ENCODE peak calls at places on chromosomes 2 and 18, in seven cellular contexts. One of them, this sample, is unnamed.

GRCh38 chr18:48882379-48882778 is 68.4 kb downstream of the SMAD7 start:
- DNase-seq in dorsolateral prefrontal cortex: no peak
- DNase-seq in SJSA1: no peak
- DNase-seq in kidney: no peak
- DNase-seq in A673: no peak
- DNase-seq in tibial artery: no peak
- DNase-seq in neuronal stem cell: no peak
- DNase-seq in this sample: no peak

GRCh38 chr2:11945139-11946126 is 199.0 kb downstream of the LPIN1 start:
- DNase-seq in dorsolateral prefrontal cortex: no peak
- DNase-seq in tibial artery: no peak
- DNase-seq in SJSA1: no peak
- DNase-seq in neuronal stem cell: no peak
- DNase-seq in A673: no peak
- DNase-seq in kidney: no peak
- DNase-seq in this sample: no peak

GRCh38 chr18:68418881-68419280 is 296.0 kb downstream of the TMX3 start:
- DNase-seq in A673: no peak
- DNase-seq in neuronal stem cell: no peak
- DNase-seq in tibial artery: no peak
- DNase-seq in SJSA1: no peak
- DNase-seq in dorsolateral prefrontal cortex: no peak
- DNase-seq in kidney: no peak
- DNase-seq in this sample: peak; percentile 78

GRCh38 chr18:41881285-41881684 is 73.7 kb upstream of the PIK3C3 start:
- DNase-seq in A673: no peak
- DNase-seq in kidney: no peak
- DNase-seq in tibial artery: no peak
- DNase-seq in SJSA1: no peak
- DNase-seq in neuronal stem cell: no peak
- DNase-seq in dorsolateral prefrontal cortex: no peak
- DNase-seq in this sample: no peak

GRCh38 chr2:62189196-62189595 is 6.7 kb upstream of the B3GNT2 start:
- DNase-seq in dorsolateral prefrontal cortex: no peak
- DNase-seq in neuronal stem cell: no peak
- DNase-seq in kidney: no peak
- DNase-seq in tibial artery: no peak
- DNase-seq in A673: no peak
- DNase-seq in SJSA1: no peak
- DNase-seq in this sample: no peak

GRCh38 chr18:49444599-49444998 is 15.8 kb downstream of the DYM start:
- DNase-seq in A673: no peak
- DNase-seq in kidney: no peak
- DNase-seq in tibial artery: no peak
- DNase-seq in SJSA1: no peak
- DNase-seq in neuronal stem cell: no peak
- DNase-seq in dorsolateral prefrontal cortex: no peak
- DNase-seq in this sample: no peak

GRCh38 chr2:29535188-29535587 is 386.2 kb downstream of the ALK start:
- DNase-seq in A673: no peak
- DNase-seq in kidney: no peak
- DNase-seq in SJSA1: no peak
- DNase-seq in neuronal stem cell: no peak
- DNase-seq in dorsolateral prefrontal cortex: no peak
- DNase-seq in tibial artery: no peak
- DNase-seq in this sample: no peak

GRCh38 chr2:4883375-4883774 is 808.8 kb upstream of the SOX11 start:
- DNase-seq in tibial artery: no peak
- DNase-seq in dorsolateral prefrontal cortex: no peak
- DNase-seq in neuronal stem cell: no peak
- DNase-seq in SJSA1: no peak
- DNase-seq in kidney: no peak
- DNase-seq in A673: no peak
- DNase-seq in this sample: no peak

GRCh38 chr2:120231974-120232635 is 8.9 kb upstream of the TMEM185B start:
- DNase-seq in neuronal stem cell: no peak
- DNase-seq in A673: no peak
- DNase-seq in kidney: peak; percentile 53
- DNase-seq in tibial artery: peak; percentile 59
- DNase-seq in dorsolateral prefrontal cortex: no peak
- DNase-seq in SJSA1: peak; percentile 38
- DNase-seq in this sample: peak; percentile 39

GRCh38 chr2:105521176-105521575 is 122.3 kb upstream of the FHL2 start:
- DNase-seq in dorsolateral prefrontal cortex: no peak
- DNase-seq in SJSA1: peak; percentile 58
- DNase-seq in A673: peak; percentile 7
- DNase-seq in neuronal stem cell: peak; percentile 8
- DNase-seq in kidney: no peak
- DNase-seq in tibial artery: no peak
- DNase-seq in this sample: no peak

GRCh38 chr2:179876266-179876665 is 14.9 kb upstream of the ZNF385B start:
- DNase-seq in A673: no peak
- DNase-seq in tibial artery: no peak
- DNase-seq in neuronal stem cell: no peak
- DNase-seq in kidney: no peak
- DNase-seq in SJSA1: no peak
- DNase-seq in dorsolateral prefrontal cortex: no peak
- DNase-seq in this sample: no peak

GRCh38 chr2:187499941-187500532 is 52.0 kb upstream of the CALCRL start:
- DNase-seq in kidney: no peak
- DNase-seq in tibial artery: no peak
- DNase-seq in SJSA1: peak; percentile 46
- DNase-seq in dorsolateral prefrontal cortex: no peak
- DNase-seq in neuronal stem cell: peak; percentile 54
- DNase-seq in A673: peak; percentile 80
- DNase-seq in this sample: peak; percentile 8

GRCh38 chr2:227163998-227164744 is at the start of the genes COL4A3 and COL4A4:
- DNase-seq in neuronal stem cell: peak; percentile 31
- DNase-seq in tibial artery: peak; percentile 78
- DNase-seq in kidney: peak; percentile 94
- DNase-seq in SJSA1: no peak
- DNase-seq in A673: peak; percentile 28
- DNase-seq in dorsolateral prefrontal cortex: no peak
- DNase-seq in this sample: no peak

GRCh38 chr2:227163445-227163997 is 484 bp downstream of the COL4A4 start:
- DNase-seq in dorsolateral prefrontal cortex: no peak
- DNase-seq in tibial artery: no peak
- DNase-seq in kidney: peak; percentile 79
- DNase-seq in SJSA1: no peak
- DNase-seq in A673: no peak
- DNase-seq in neuronal stem cell: no peak
- DNase-seq in this sample: no peak

GRCh38 chr2:227164745-227165350 is 424 bp downstream of the COL4A3 start:
- DNase-seq in A673: no peak
- DNase-seq in tibial artery: no peak
- DNase-seq in kidney: peak; percentile 75
- DNase-seq in neuronal stem cell: peak; percentile 17
- DNase-seq in dorsolateral prefrontal cortex: no peak
- DNase-seq in SJSA1: no peak
- DNase-seq in this sample: no peak

GRCh38 chr2:227161947-227162346 is 2.1 kb downstream of the COL4A4 start:
- DNase-seq in neuronal stem cell: no peak
- DNase-seq in A673: no peak
- DNase-seq in dorsolateral prefrontal cortex: no peak
- DNase-seq in tibial artery: no peak
- DNase-seq in kidney: no peak
- DNase-seq in SJSA1: no peak
- DNase-seq in this sample: no peak

GRCh38 chr2:227160164-227160563 is 3.8 kb downstream of the COL4A4 start:
- DNase-seq in SJSA1: no peak
- DNase-seq in A673: no peak
- DNase-seq in neuronal stem cell: no peak
- DNase-seq in tibial artery: no peak
- DNase-seq in dorsolateral prefrontal cortex: no peak
- DNase-seq in kidney: no peak
- DNase-seq in this sample: no peak
- H3K27ac ChIP-seq in SJSA1: no peak overlapping the region
- H3K27ac ChIP-seq in A673: no peak overlapping the region
- H3K27ac ChIP-seq in neuronal stem cell: no peak overlapping the region
- H3K27ac ChIP-seq in tibial artery: no peak overlapping the region
- H3K27ac ChIP-seq in dorsolateral prefrontal cortex: no peak overlapping the region
- H3K27ac ChIP-seq in kidney: no peak overlapping the region
- H3K27ac ChIP-seq in this sample: no peak overlapping the region

GRCh38 chr2:46816151-46816845 is 99.3 kb downstream of the MCFD2 start:
- DNase-seq in neuronal stem cell: no peak
- DNase-seq in dorsolateral prefrontal cortex: no peak
- DNase-seq in kidney: no peak
- DNase-seq in A673: no peak
- DNase-seq in tibial artery: peak; percentile 56
- DNase-seq in SJSA1: no peak
- DNase-seq in this sample: no peak

GRCh38 chr2:46816846-46817726 is 98.5 kb downstream of the MCFD2 start:
- DNase-seq in tibial artery: peak; percentile 65
- DNase-seq in neuronal stem cell: no peak
- DNase-seq in dorsolateral prefrontal cortex: no peak
- DNase-seq in A673: no peak
- DNase-seq in SJSA1: no peak
- DNase-seq in kidney: no peak
- DNase-seq in this sample: no peak

GRCh38 chr2:46821600-46821999 is 94.0 kb downstream of the MCFD2 start:
- DNase-seq in neuronal stem cell: no peak
- DNase-seq in A673: no peak
- DNase-seq in SJSA1: no peak
- DNase-seq in dorsolateral prefrontal cortex: no peak
- DNase-seq in tibial artery: peak; percentile 31
- DNase-seq in kidney: no peak
- DNase-seq in this sample: no peak

GRCh38 chr2:46818141-46818552 is 97.5 kb downstream of the MCFD2 start:
- DNase-seq in SJSA1: no peak
- DNase-seq in A673: no peak
- DNase-seq in kidney: peak; percentile 93
- DNase-seq in tibial artery: peak; percentile 97
- DNase-seq in dorsolateral prefrontal cortex: no peak
- DNase-seq in neuronal stem cell: no peak
- DNase-seq in this sample: no peak

GRCh38 chr2:46818819-46819218 is 96.8 kb downstream of the MCFD2 start:
- DNase-seq in SJSA1: no peak
- DNase-seq in A673: no peak
- DNase-seq in dorsolateral prefrontal cortex: no peak
- DNase-seq in neuronal stem cell: no peak
- DNase-seq in tibial artery: peak; percentile 62
- DNase-seq in kidney: no peak
- DNase-seq in this sample: no peak
- H3K27ac ChIP-seq in SJSA1: no peak overlapping the region
- H3K27ac ChIP-seq in A673: no peak overlapping the region
- H3K27ac ChIP-seq in dorsolateral prefrontal cortex: no peak overlapping the region
- H3K27ac ChIP-seq in neuronal stem cell: no peak overlapping the region
- H3K27ac ChIP-seq in tibial artery: peak overlapping the region; percentile 90
- H3K27ac ChIP-seq in kidney: no peak overlapping the region
- H3K27ac ChIP-seq in this sample: no peak overlapping the region

GRCh38 chr2:176102309-176102866 is 2.8 kb downstream of the HOXD12 start:
- DNase-seq in dorsolateral prefrontal cortex: no peak
- DNase-seq in A673: no peak
- DNase-seq in neuronal stem cell: no peak
- DNase-seq in kidney: no peak
- DNase-seq in SJSA1: no peak
- DNase-seq in tibial artery: no peak
- DNase-seq in this sample: no peak

GRCh38 chr2:176105078-176105726 is 1.9 kb upstream of the HOXD11 start:
- DNase-seq in dorsolateral prefrontal cortex: no peak
- DNase-seq in kidney: peak; percentile 87
- DNase-seq in tibial artery: no peak
- DNase-seq in SJSA1: no peak
- DNase-seq in neuronal stem cell: no peak
- DNase-seq in A673: peak; percentile 86
- DNase-seq in this sample: no peak

GRCh38 chr2:176104338-176105077 is 2.6 kb upstream of the HOXD11 start:
- DNase-seq in neuronal stem cell: no peak
- DNase-seq in kidney: peak; percentile 80
- DNase-seq in tibial artery: no peak
- DNase-seq in dorsolateral prefrontal cortex: no peak
- DNase-seq in SJSA1: no peak
- DNase-seq in A673: peak; percentile 84
- DNase-seq in this sample: peak; percentile 49

GRCh38 chr2:176101862-176102261 is 2.3 kb downstream of the HOXD12 start:
- DNase-seq in tibial artery: no peak
- DNase-seq in dorsolateral prefrontal cortex: no peak
- DNase-seq in neuronal stem cell: no peak
- DNase-seq in kidney: no peak
- DNase-seq in SJSA1: no peak
- DNase-seq in A673: no peak
- DNase-seq in this sample: no peak

GRCh38 chr2:176103634-176104337 is 3.3 kb upstream of the HOXD11 start:
- DNase-seq in kidney: peak; percentile 76
- DNase-seq in dorsolateral prefrontal cortex: no peak
- DNase-seq in SJSA1: no peak
- DNase-seq in tibial artery: no peak
- DNase-seq in neuronal stem cell: no peak
- DNase-seq in A673: peak; percentile 75
- DNase-seq in this sample: no peak
- H3K27ac ChIP-seq in kidney: no peak overlapping the region
- H3K27ac ChIP-seq in dorsolateral prefrontal cortex: no peak overlapping the region
- H3K27ac ChIP-seq in SJSA1: no peak overlapping the region
- H3K27ac ChIP-seq in tibial artery: no peak overlapping the region
- H3K27ac ChIP-seq in neuronal stem cell: no peak overlapping the region
- H3K27ac ChIP-seq in A673: peak overlapping the region; percentile 94
- H3K27ac ChIP-seq in this sample: no peak overlapping the region

GRCh38 chr2:235610696-235611257 is 116.9 kb downstream of the AGAP1 start:
- DNase-seq in dorsolateral prefrontal cortex: no peak
- DNase-seq in neuronal stem cell: no peak
- DNase-seq in kidney: no peak
- DNase-seq in SJSA1: no peak
- DNase-seq in A673: no peak
- DNase-seq in tibial artery: no peak
- DNase-seq in this sample: no peak
- H3K27ac ChIP-seq in dorsolateral prefrontal cortex: peak overlapping the region; percentile 94
- H3K27ac ChIP-seq in neuronal stem cell: no peak overlapping the region
- H3K27ac ChIP-seq in kidney: no peak overlapping the region
- H3K27ac ChIP-seq in SJSA1: no peak overlapping the region
- H3K27ac ChIP-seq in A673: no peak overlapping the region
- H3K27ac ChIP-seq in tibial artery: no peak overlapping the region
- H3K27ac ChIP-seq in this sample: no peak overlapping the region

DNA sequence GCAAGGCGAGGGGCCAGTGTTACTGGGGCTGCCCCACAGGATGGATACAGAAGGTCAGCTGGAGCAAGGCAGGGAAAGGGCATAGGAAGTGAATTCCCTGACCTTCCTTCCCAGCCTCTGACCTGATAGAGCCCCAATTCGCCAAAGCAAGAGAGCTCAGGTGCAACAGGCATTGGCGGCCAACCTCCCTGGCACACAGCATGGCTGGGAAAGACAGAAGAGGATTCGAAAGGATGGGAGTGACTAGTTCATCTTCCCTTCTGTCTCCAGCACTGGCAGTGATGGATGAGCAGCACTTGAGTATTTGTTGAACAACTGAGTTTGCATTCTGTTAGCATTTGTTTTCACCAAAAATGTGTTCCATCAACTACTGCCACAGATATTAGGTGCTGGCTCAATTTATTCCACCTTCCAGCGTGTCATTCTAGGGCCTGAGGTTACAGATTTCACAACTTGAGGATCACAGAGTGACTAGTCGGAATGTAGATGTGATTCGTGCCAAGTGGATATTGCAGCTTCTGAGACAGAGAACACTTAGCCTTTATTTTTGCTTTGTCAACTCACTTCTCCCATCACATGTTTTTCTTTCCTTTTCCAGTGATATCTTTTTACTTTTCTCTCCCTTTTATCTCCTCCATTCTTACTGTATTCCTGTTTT is 6.2 kb downstream of the COPS8 start:
- DNase-seq in neuronal stem cell: no peak
- DNase-seq in tibial artery: no peak
- DNase-seq in A673: no peak
- DNase-seq in dorsolateral prefrontal cortex: no peak
- DNase-seq in kidney: no peak
- DNase-seq in SJSA1: no peak
- DNase-seq in this sample: no peak
- H3K27ac ChIP-seq in neuronal stem cell: no peak overlapping the region
- H3K27ac ChIP-seq in tibial artery: no peak overlapping the region
- H3K27ac ChIP-seq in A673: no peak overlapping the region
- H3K27ac ChIP-seq in dorsolateral prefrontal cortex: no peak overlapping the region
- H3K27ac ChIP-seq in kidney: no peak overlapping the region
- H3K27ac ChIP-seq in SJSA1: no peak overlapping the region
- H3K27ac ChIP-seq in this sample: no peak overlapping the region

This sample was measured in foreskin keratinocyte.